ENCODE peak calls at places on chromosomes 4 and X, in eight cellular contexts. N is psoas muscle; Y is aorta; J is WERI-Rb-1; V is transverse colon; R is endodermal cell; X is CD8-positive, alpha-beta memory T cell; T is effector memory CD4-positive, alpha-beta T cell. H is an unnamed sample.

GRCh38 chr4:102641796-102642195 is 119.0 kb downstream of the MANBA start:
- DNase-seq in N (no peak), Y (no peak), J (no peak), V (no peak), R (no peak), X (no peak), T (no peak), H (no peak)

GRCh38 chr4:143185253-143186107 is 763 bp downstream of the USP38 start:
- DNase-seq in N (no peak), Y (no peak), J (no peak), V (peak), R (peak), X (peak), T (peak), H (peak)

GRCh38 chrX:151977009-151977408 is 2.5 kb upstream of the GABRE start:
- DNase-seq in N (no peak), Y (no peak), J (no peak), V (no peak), R (no peak), X (no peak), T (no peak), H (no peak)

GRCh38 chrX:25013593-25014365 is 2.0 kb downstream of the ARX start:
- DNase-seq in N (peak), Y (no peak), J (no peak), V (no peak), R (peak), X (no peak), T (no peak), H (no peak)

GRCh38 chrX:131841496-131842410 is 181.3 kb upstream of the STK26 start:
- DNase-seq in N (no peak), Y (no peak), J (peak), V (peak), R (peak), X (no peak), T (no peak), H (peak)

GRCh38 chrX:37331546-37331945 is 17.6 kb upstream of the PRRG1 start:
- DNase-seq in N (no peak), Y (no peak), J (no peak), V (no peak), R (no peak), X (no peak), T (no peak), H (no peak)

GRCh38 chrX:31236231-31236630 is 164.4 kb upstream of the FTHL17 start:
- DNase-seq in N (no peak), Y (no peak), J (no peak), V (no peak), R (no peak), X (no peak), T (no peak), H (no peak)

GRCh38 chr4:153451931-153452660 is 14.1 kb upstream of the TMEM131L start:
- DNase-seq in N (no peak), Y (no peak), J (no peak), V (no peak), R (peak), X (no peak), T (no peak), H (no peak)

GRCh38 chr4:18942874-18943273 is 921.3 kb upstream of the LCORL start:
- DNase-seq in N (no peak), Y (no peak), J (no peak), V (no peak), R (no peak), X (no peak), T (no peak), H (no peak)

GRCh38 chr4:47784222-47784621 is 53.6 kb downstream of the CORIN start:
- DNase-seq in N (no peak), Y (no peak), J (no peak), V (no peak), R (no peak), X (no peak), T (no peak), H (no peak)

GRCh38 chr4:188372856-188373255 is 233.6 kb downstream of the TRIML1 start:
- DNase-seq in N (no peak), Y (no peak), J (no peak), V (no peak), R (peak), X (no peak), T (no peak), H (no peak)

GRCh38 chr4:37715889-37716402 is 29.8 kb upstream of the RELL1 start:
- DNase-seq in N (peak), Y (no peak), J (no peak), V (peak), R (no peak), X (no peak), T (no peak), H (no peak)

GRCh38 chr4:14771504-14772175 is 230.6 kb upstream of the CPEB2 start:
- DNase-seq in N (no peak), Y (no peak), J (no peak), V (no peak), R (no peak), X (no peak), T (no peak), H (no peak)

GRCh38 chr4:137674066-137674465 is 141.8 kb upstream of the PCDH18 start:
- DNase-seq in N (no peak), Y (no peak), J (no peak), V (no peak), R (no peak), X (no peak), T (no peak), H (no peak)

GRCh38 chr4:124181045-124181444 is 531.5 kb downstream of the ANKRD50 start:
- DNase-seq in N (no peak), Y (no peak), J (no peak), V (no peak), R (no peak), X (no peak), T (no peak), H (no peak)

GRCh38 chrX:111447298-111447697 is 35.3 kb upstream of the DCX start:
- DNase-seq in N (no peak), Y (no peak), J (peak), V (no peak), R (peak), X (no peak), T (no peak), H (peak)

GRCh38 chrX:94123062-94123461 is 449.1 kb downstream of the FAM133A start:
- DNase-seq in N (no peak), Y (no peak), J (no peak), V (no peak), R (no peak), X (no peak), T (no peak), H (no peak)

GRCh38 chr4:9800878-9801277 is 19.4 kb downstream of the DRD5 start:
- DNase-seq in N (no peak), Y (no peak), J (no peak), V (no peak), R (no peak), X (no peak), T (no peak), H (no peak)

GRCh38 chrX:71989768-71990167 is 79.1 kb downstream of the NHSL2 start:
- DNase-seq in N (peak), Y (no peak), J (no peak), V (no peak), R (no peak), X (no peak), T (no peak), H (no peak)

GRCh38 chr4:165814256-165815010 is 58.6 kb upstream of the TLL1 start:
- DNase-seq in N (no peak), Y (no peak), J (no peak), V (no peak), R (no peak), X (no peak), T (no peak), H (no peak)

GRCh38 chr4:104352211-104352610 is 142.5 kb downstream of the CXXC4 start:
- DNase-seq in N (peak), Y (no peak), J (no peak), V (no peak), R (peak), X (no peak), T (no peak), H (no peak)

GRCh38 chr4:21826071-21826470 is 122.5 kb downstream of the KCNIP4 start:
- DNase-seq in N (no peak), Y (no peak), J (no peak), V (no peak), R (no peak), X (no peak), T (no peak), H (no peak)

GRCh38 chr4:61872983-61873382 is 672.9 kb downstream of the ADGRL3 start:
- DNase-seq in N (no peak), Y (no peak), J (no peak), V (no peak), R (no peak), X (no peak), T (no peak), H (no peak)

GRCh38 chrX:68995386-68995779 is 166.6 kb downstream of the EFNB1 start:
- DNase-seq in N (no peak), Y (no peak), J (no peak), V (no peak), R (peak), X (no peak), T (no peak), H (no peak)

GRCh38 chrX:6279277-6279909 is 50.7 kb upstream of the NLGN4X start:
- DNase-seq in N (no peak), Y (no peak), J (no peak), V (no peak), R (no peak), X (no peak), T (no peak), H (no peak)

GRCh38 chr4:10118355-10119004 is 1.9 kb upstream of the WDR1 start:
- DNase-seq in N (no peak), Y (no peak), J (no peak), V (no peak), R (no peak), X (no peak), T (no peak), H (no peak)

GRCh38 chr4:140718240-140718639 is 37.9 kb downstream of the TBC1D9 start:
- DNase-seq in N (no peak), Y (no peak), J (no peak), V (no peak), R (no peak), X (no peak), T (no peak), H (no peak)

GRCh38 chr4:156194896-156195295 is 241.2 kb upstream of the CTSO start:
- DNase-seq in N (no peak), Y (no peak), J (no peak), V (no peak), R (no peak), X (no peak), T (no peak), H (no peak)

GRCh38 chr4:186695392-186695791 is 28.3 kb downstream of the FAT1 start:
- DNase-seq in N (no peak), Y (no peak), J (no peak), V (no peak), R (no peak), X (no peak), T (no peak), H (no peak)

GRCh38 chr4:141350122-141350904 is 129.6 kb downstream of the ZNF330 start:
- DNase-seq in N (no peak), Y (peak), J (no peak), V (peak), R (no peak), X (no peak), T (no peak), H (no peak)

GRCh38 chr4:118034061-118034785 is at the start of gene NDST3:
- DNase-seq in N (peak), Y (peak), J (peak), V (peak), R (peak), X (no peak), T (no peak), H (no peak)
- H3K4me3 ChIP-seq in N (peak), Y (peak), J (peak), V (peak), R (peak), X (no peak), T (no peak), H (no peak)

DNA sequence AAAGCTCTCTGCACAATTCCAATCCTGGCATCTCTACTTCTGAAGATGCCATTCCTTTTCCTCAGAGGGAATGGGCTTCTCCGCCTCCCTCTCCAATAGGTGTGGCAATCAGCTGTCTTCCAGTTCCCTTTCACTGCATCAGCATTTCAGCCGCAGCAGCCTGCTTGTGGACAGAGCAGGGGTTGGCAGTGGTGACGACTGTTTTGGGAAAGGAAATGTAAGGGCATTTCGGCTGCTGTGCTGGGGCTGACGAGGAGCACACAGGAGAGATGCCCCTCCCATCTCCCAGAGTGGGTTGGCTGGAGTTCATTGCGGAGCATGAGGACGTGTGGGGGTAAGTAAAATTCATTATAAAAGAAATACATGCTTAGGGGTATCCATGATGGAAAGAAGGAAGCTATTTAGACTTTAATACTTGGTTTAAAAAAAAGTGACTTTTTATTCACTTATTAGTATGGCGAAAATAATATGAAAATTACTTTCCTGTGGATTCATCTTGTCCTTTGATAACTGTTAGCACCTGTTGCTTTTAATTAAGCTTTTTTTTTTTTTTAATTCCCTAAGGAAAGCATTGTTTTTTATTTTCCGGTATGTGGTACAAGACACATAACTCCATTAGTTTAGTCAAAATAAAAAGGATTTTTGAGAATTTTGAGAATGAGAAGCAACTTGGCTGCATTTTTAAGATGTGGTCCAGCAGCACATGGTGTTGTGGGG is at the start of gene LIMCH1:
- DNase-seq in N (peak), Y (peak), J (no peak), V (peak), R (peak), X (no peak), T (no peak), H (no peak)
- H3K4me3 ChIP-seq in N (peak), Y (no peak), J (no peak), V (no peak), R (no peak), X (no peak), T (no peak), H (no peak)

GRCh38 chr4:148674891-148675290 is 232.7 kb upstream of the NR3C2 start:
- DNase-seq in N (no peak), Y (no peak), J (no peak), V (no peak), R (no peak), X (no peak), T (no peak), H (no peak)
- H3K4me3 ChIP-seq in N (no peak), Y (no peak), J (no peak), V (no peak), R (no peak), X (no peak), T (no peak), H (no peak)

GRCh38 chrX:19840899-19841648 is 46.3 kb downstream of the SH3KBP1 start:
- DNase-seq in N (no peak), Y (no peak), J (no peak), V (no peak), R (peak), X (peak), T (peak), H (peak)
- H3K4me3 ChIP-seq in N (no peak), Y (no peak), J (no peak), V (no peak), R (peak), X (peak), T (no peak), H (peak)

DNA sequence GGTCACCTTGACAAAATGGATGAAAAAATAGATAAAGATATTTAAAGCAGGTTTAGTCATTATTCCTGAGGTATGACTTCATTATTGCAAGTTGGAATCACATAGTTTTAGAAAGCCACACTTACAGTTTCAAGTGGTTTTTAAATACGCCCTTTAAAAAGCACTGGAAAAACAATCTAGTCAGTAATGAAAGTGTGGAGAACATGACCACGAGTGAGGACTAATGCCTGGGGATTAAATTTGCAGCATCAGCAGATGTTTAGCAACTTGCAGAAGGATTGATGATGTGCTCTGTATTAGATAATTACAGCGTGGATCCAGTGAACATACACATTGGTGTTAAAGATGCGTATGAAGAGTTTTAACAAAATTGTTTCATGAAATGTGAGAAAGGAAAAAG is 5.9 kb downstream of the SPARCL1 start:
- DNase-seq in N (no peak), Y (no peak), J (no peak), V (no peak), R (no peak), X (no peak), T (no peak), H (no peak)
- H3K4me3 ChIP-seq in N (peak), Y (no peak), J (no peak), V (no peak), R (no peak), X (no peak), T (no peak), H (no peak)

DNA sequence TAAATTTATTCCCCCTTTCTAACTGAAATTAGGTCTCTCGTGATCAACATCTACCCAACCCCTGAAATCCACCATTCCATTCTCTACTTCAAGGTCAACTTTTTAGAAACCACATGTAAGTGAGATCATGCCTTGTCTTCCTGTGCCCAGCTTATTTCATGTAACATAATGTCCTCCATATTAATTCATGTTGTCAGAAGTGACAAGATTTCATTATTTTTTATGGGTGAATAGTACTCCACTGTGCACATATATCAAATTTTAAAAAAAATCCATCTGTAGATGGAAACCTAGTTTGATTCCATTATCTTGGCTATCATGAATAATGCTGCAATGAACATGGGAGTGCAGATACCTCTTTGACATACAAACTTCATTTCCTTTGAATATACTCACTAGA is 1.5 kb downstream of the PPID start:
- DNase-seq in N (no peak), Y (no peak), J (no peak), V (no peak), R (no peak), X (no peak), T (no peak), H (no peak)
- H3K4me3 ChIP-seq in N (peak), Y (no peak), J (no peak), V (no peak), R (peak), X (no peak), T (no peak), H (peak)

GRCh38 chrX:153624196-153625091 is 22.6 kb upstream of the DUSP9 start:
- DNase-seq in N (peak), Y (peak), J (no peak), V (no peak), R (no peak), X (no peak), T (no peak), H (no peak)

GRCh38 chrX:153626863-153627674 is 19.9 kb upstream of the DUSP9 start:
- DNase-seq in N (peak), Y (peak), J (no peak), V (no peak), R (no peak), X (no peak), T (no peak), H (no peak)

GRCh38 chrX:153623310-153624029 is 23.5 kb upstream of the DUSP9 start:
- DNase-seq in N (peak), Y (peak), J (no peak), V (peak), R (no peak), X (no peak), T (no peak), H (no peak)

GRCh38 chrX:153626025-153626633 is 20.9 kb upstream of the DUSP9 start:
- DNase-seq in N (no peak), Y (peak), J (no peak), V (no peak), R (no peak), X (no peak), T (no peak), H (no peak)

GRCh38 chrX:153625271-153626024 is 21.6 kb upstream of the DUSP9 start:
- DNase-seq in N (peak), Y (peak), J (peak), V (no peak), R (no peak), X (no peak), T (no peak), H (no peak)
- H3K4me3 ChIP-seq in N (no peak), Y (no peak), J (no peak), V (no peak), R (no peak), X (no peak), T (no peak), H (no peak)

GRCh38 chr4:144564358-144564757 is 81.6 kb upstream of the HHIP start:
- DNase-seq in N (no peak), Y (no peak), J (no peak), V (no peak), R (no peak), X (no peak), T (no peak), H (no peak)

GRCh38 chr4:144557404-144557803 is 88.6 kb upstream of the HHIP start:
- DNase-seq in N (no peak), Y (no peak), J (no peak), V (no peak), R (no peak), X (no peak), T (no peak), H (no peak)

GRCh38 chr4:144556636-144557035 is 89.3 kb upstream of the HHIP start:
- DNase-seq in N (no peak), Y (no peak), J (no peak), V (no peak), R (no peak), X (no peak), T (no peak), H (no peak)

GRCh38 chr4:144565558-144566195 is 80.3 kb upstream of the HHIP start:
- DNase-seq in N (no peak), Y (no peak), J (no peak), V (no peak), R (no peak), X (no peak), T (no peak), H (no peak)

DNA sequence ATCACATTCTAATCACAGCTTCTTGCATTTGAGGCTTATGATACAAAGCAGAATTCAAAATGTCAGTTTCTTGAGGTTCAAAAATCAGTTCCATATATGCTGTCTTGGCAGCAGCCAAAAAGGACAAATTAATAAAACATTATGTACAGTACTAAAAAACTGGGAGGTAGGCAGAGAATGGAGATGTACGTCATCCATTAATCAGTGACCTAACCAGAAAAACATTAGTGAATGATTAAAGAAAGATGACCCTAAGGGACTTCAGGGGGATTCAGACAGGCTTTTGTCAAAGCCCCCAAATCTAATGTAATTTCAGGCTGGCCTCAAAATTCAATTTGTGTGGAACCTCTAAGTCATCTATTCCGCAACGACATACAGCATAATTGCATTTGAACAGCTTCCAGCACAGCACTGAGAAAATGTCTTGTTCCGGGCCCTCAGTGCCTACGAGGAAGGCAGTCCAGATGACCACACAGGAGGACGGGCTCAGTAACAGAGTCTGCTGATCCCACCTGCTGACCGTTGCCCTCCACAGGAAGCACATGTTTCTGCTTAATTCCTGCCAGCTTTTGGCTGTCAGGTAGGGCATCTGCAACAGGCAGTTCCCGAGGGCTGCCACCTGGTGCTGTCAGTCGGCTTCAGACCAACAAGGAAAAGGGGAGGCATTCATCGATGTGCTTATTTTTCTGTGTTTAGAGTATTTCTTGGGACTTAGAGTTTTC is 83.8 kb upstream of the HHIP start:
- DNase-seq in N (no peak), Y (no peak), J (peak), V (no peak), R (peak), X (no peak), T (no peak), H (no peak)
- H3K4me3 ChIP-seq in N (no peak), Y (no peak), J (no peak), V (no peak), R (no peak), X (no peak), T (no peak), H (no peak)

H was measured in CD4-positive, CD25-positive, alpha-beta regulatory T cell.